ENCODE peak calls at places on chromosomes 1 and 21, in five cellular contexts. M is left cardiac atrium; X is SHP77 treated with DMSO at 0.1 percent for 48 hours; R is NCI-H1105; H is activated CD4-positive, alpha-beta T cell treated with anti-CD3 and anti-CD28 coated beads, Interleukin-2, amount 50 U/mL, for 24 hours. D is an unnamed sample.

GRCh38 chr1:91846007-91846620 is 39.8 kb downstream of the TGFBR3 start:
- DNase-seq in X (peak), M (peak), R (peak), H (no peak), D (no peak)

GRCh38 chr1:52693843-52694242 is 4.3 kb downstream of the COA7 start:
- DNase-seq in M (no peak), X (no peak), R (no peak), H (no peak), D (no peak)

GRCh38 chr1:162380061-162380846 is 1.3 kb upstream of the C1orf226 start:
- DNase-seq in H (no peak), M (no peak), R (no peak), X (no peak), D (no peak)

GRCh38 chr1:227785812-227786608 is 29.5 kb upstream of the PRSS38 start:
- DNase-seq in R (no peak), M (no peak), X (no peak), H (no peak), D (no peak)

GRCh38 chr1:33142483-33143065 is 39.3 kb downstream of the TRIM62 start:
- DNase-seq in M (no peak), R (no peak), H (no peak), X (no peak), D (no peak)

GRCh38 chr1:155934933-155935590 is 849 bp upstream of the KHDC4 start:
- DNase-seq in R (no peak), X (peak), H (no peak), M (no peak), D (no peak)

GRCh38 chr1:223133824-223134435 is 9.1 kb downstream of the TLR5 start:
- DNase-seq in M (peak), R (peak), H (peak), X (peak), D (peak)

GRCh38 chr1:151990058-151990855 is 3.4 kb downstream of the S100A10 start:
- DNase-seq in M (no peak), H (no peak), X (no peak), R (no peak), D (no peak)

GRCh38 chr1:52552236-52552504 is 722 bp downstream of the TUT4 start:
- DNase-seq in R (no peak), X (peak), M (peak), H (peak), D (no peak)

GRCh38 chr1:98130406-98130805 is 209.6 kb upstream of the DPYD start:
- DNase-seq in H (no peak), X (no peak), M (no peak), R (no peak), D (no peak)

GRCh38 chr1:116128669-116129068 is 17.5 kb downstream of the MAB21L3 start:
- DNase-seq in M (no peak), R (no peak), H (peak), X (no peak), D (peak)

GRCh38 chr1:169078163-169078883 is 28.2 kb upstream of the ATP1B1 start:
- DNase-seq in H (no peak), R (no peak), X (no peak), M (no peak), D (no peak)

GRCh38 chr1:40141878-40142535 is 19.2 kb upstream of the RLF start:
- DNase-seq in H (no peak), R (no peak), M (no peak), X (no peak), D (no peak)

GRCh38 chr1:55580845-55581332 is 365.7 kb upstream of the USP24 start:
- DNase-seq in M (no peak), X (no peak), H (no peak), R (no peak), D (no peak)

GRCh38 chr1:192401832-192402231 is 85.0 kb downstream of the RGS21 start:
- DNase-seq in M (no peak), X (no peak), H (no peak), R (no peak), D (no peak)

GRCh38 chr1:226223786-226224244 is 351 bp downstream of the MIXL1 start:
- DNase-seq in H (no peak), X (no peak), M (no peak), R (no peak), D (no peak)

GRCh38 chr1:246355421-246356230 is 151.5 kb downstream of the SMYD3 start:
- DNase-seq in R (no peak), X (no peak), M (no peak), H (no peak), D (no peak)

GRCh38 chr21:46416551-46416950 is 42.1 kb upstream of the DIP2A start:
- DNase-seq in R (no peak), X (no peak), H (no peak), M (peak), D (no peak)

GRCh38 chr1:26614655-26615411 is 81.0 kb upstream of the ARID1A start:
- DNase-seq in H (no peak), X (no peak), R (no peak), M (no peak), D (no peak)

GRCh38 chr21:32141009-32141357 is 137.9 kb downstream of the MIS18A start:
- DNase-seq in H (no peak), X (no peak), M (no peak), R (no peak), D (no peak)

GRCh38 chr1:61523219-61523618 is 201.7 kb downstream of the TM2D1 start:
- DNase-seq in R (no peak), M (no peak), H (no peak), X (no peak), D (no peak)

GRCh38 chr1:160354388-160354985 is 11.3 kb downstream of the NCSTN start:
- DNase-seq in H (peak), M (no peak), X (no peak), R (peak), D (no peak)

GRCh38 chr1:207850621-207851407 is 60.1 kb downstream of the CD34 start:
- DNase-seq in R (no peak), H (no peak), X (no peak), M (no peak), D (no peak)

GRCh38 chr1:19768321-19769210 is 31.1 kb downstream of the TMCO4 start:
- DNase-seq in M (no peak), X (no peak), H (no peak), R (no peak), D (no peak)

GRCh38 chr1:220267630-220268029 is 4.6 kb downstream of the RAB3GAP2 start:
- DNase-seq in R (no peak), M (no peak), H (no peak), X (no peak), D (no peak)

GRCh38 chr1:167249702-167250101 is 29.0 kb downstream of the POU2F1 start:
- DNase-seq in H (no peak), M (no peak), R (no peak), X (no peak), D (no peak)

GRCh38 chr1:54808443-54809207 is 7.5 kb upstream of the TTC22 start:
- DNase-seq in R (no peak), X (no peak), H (no peak), M (no peak), D (no peak)

GRCh38 chr1:3827813-3828307 is 29.2 kb downstream of the CEP104 start:
- DNase-seq in R (no peak), H (no peak), M (no peak), X (no peak), D (no peak)

GRCh38 chr1:176745945-176746344 is 283.0 kb downstream of the PAPPA2 start:
- DNase-seq in M (no peak), R (no peak), H (no peak), X (no peak), D (no peak)

GRCh38 chr1:210688482-210689233 is 360.0 kb downstream of the HHAT start:
- DNase-seq in M (no peak), R (no peak), H (no peak), X (no peak), D (no peak)

GRCh38 chr1:181184621-181185020 is 96.1 kb downstream of the IER5 start:
- DNase-seq in R (no peak), X (no peak), M (no peak), H (no peak), D (no peak)

GRCh38 chr21:43854773-43855633 is 10.0 kb upstream of the AGPAT3 start:
- DNase-seq in H (no peak), M (no peak), R (no peak), X (no peak), D (no peak)

GRCh38 chr1:40876436-40876761 is 14.2 kb upstream of the CITED4 start:
- DNase-seq in R (no peak), X (no peak), H (no peak), M (no peak), D (no peak)

GRCh38 chr1:61097326-61097725 is 15.0 kb downstream of the NFIA start:
- DNase-seq in M (no peak), H (no peak), X (no peak), R (no peak), D (no peak)

GRCh38 chr1:27979151-27979858 is 19.5 kb downstream of the XKR8 start:
- DNase-seq in X (no peak), H (no peak), M (no peak), R (peak), D (no peak)

GRCh38 chr1:15424146-15424667 is 14.0 kb upstream of the CTRC start:
- DNase-seq in X (peak), M (no peak), R (peak), H (no peak), D (no peak)

GRCh38 chr1:119790481-119791198 is 20.6 kb downstream of the REG4 start:
- DNase-seq in R (no peak), M (no peak), X (no peak), H (no peak), D (no peak)

GRCh38 chr21:33380483-33380998 is 22.7 kb upstream of the IFNGR2 start:
- DNase-seq in R (no peak), X (peak), M (peak), H (peak), D (peak)

GRCh38 chr1:118785246-118785645 is 202.9 kb downstream of the TBX15 start:
- DNase-seq in R (no peak), X (no peak), H (no peak), M (no peak), D (no peak)